ENCODE peak calls at places on chromosomes 12 and 14, in four cellular contexts. One of them, this sample, is unnamed. For H3K4me1, the result is how much of the 10 kb centered on the place peaks cover.

GRCh38 chr12:96183734-96184370 is 10.3 kb upstream of the ELK3 start:
- DNase-seq in heart left ventricle: no peak
- DNase-seq in prostate gland: no peak
- DNase-seq in fibroblast of lung: no peak
- DNase-seq in this sample: no peak

GRCh38 chr14:49193365-49194050 is 392.7 kb downstream of the RPS29 start:
- DNase-seq in heart left ventricle: no peak
- DNase-seq in prostate gland: no peak
- DNase-seq in fibroblast of lung: no peak
- DNase-seq in this sample: no peak

GRCh38 chr12:74337951-74338350 is 199.7 kb upstream of the ATXN7L3B start:
- DNase-seq in heart left ventricle: no peak
- DNase-seq in prostate gland: no peak
- DNase-seq in fibroblast of lung: peak
- DNase-seq in this sample: no peak

GRCh38 chr12:54304187-54304810 is 3.5 kb upstream of the NFE2 start:
- DNase-seq in heart left ventricle: peak
- DNase-seq in prostate gland: peak
- DNase-seq in fibroblast of lung: peak
- DNase-seq in this sample: peak

GRCh38 chr12:82838123-82838522 is 151.4 kb downstream of the TMTC2 start:
- DNase-seq in heart left ventricle: no peak
- DNase-seq in prostate gland: no peak
- DNase-seq in fibroblast of lung: no peak
- DNase-seq in this sample: no peak

GRCh38 chr12:92253301-92253700 is 107.7 kb upstream of the BTG1 start:
- DNase-seq in heart left ventricle: no peak
- DNase-seq in prostate gland: no peak
- DNase-seq in fibroblast of lung: peak
- DNase-seq in this sample: no peak

GRCh38 chr12:24909667-24910066 is 39.2 kb downstream of the BCAT1 start:
- DNase-seq in heart left ventricle: peak
- DNase-seq in prostate gland: no peak
- DNase-seq in fibroblast of lung: peak
- DNase-seq in this sample: no peak

GRCh38 chr12:111368291-111368683 is 608 bp downstream of the PHETA1 start:
- DNase-seq in heart left ventricle: peak
- DNase-seq in prostate gland: no peak
- DNase-seq in fibroblast of lung: no peak
- DNase-seq in this sample: peak

GRCh38 chr14:35944847-35945246 is 118.7 kb downstream of the BRMS1L start:
- DNase-seq in heart left ventricle: no peak
- DNase-seq in prostate gland: no peak
- DNase-seq in fibroblast of lung: no peak
- DNase-seq in this sample: no peak

GRCh38 chr14:23067847-23068791 is 10.8 kb upstream of the CDH24 start:
- DNase-seq in heart left ventricle: no peak
- DNase-seq in prostate gland: no peak
- DNase-seq in fibroblast of lung: no peak
- DNase-seq in this sample: no peak

GRCh38 chr12:44525806-44526654 is 350.1 kb downstream of the NELL2 start:
- DNase-seq in heart left ventricle: no peak
- DNase-seq in prostate gland: no peak
- DNase-seq in fibroblast of lung: no peak
- DNase-seq in this sample: no peak

GRCh38 chr12:56257071-56257470 is 1.1 kb downstream of the ANKRD52 start:
- DNase-seq in heart left ventricle: no peak
- DNase-seq in prostate gland: no peak
- DNase-seq in fibroblast of lung: no peak
- DNase-seq in this sample: no peak

GRCh38 chr14:61621444-61621843 is 73.9 kb upstream of the HIF1A start:
- DNase-seq in heart left ventricle: no peak
- DNase-seq in prostate gland: no peak
- DNase-seq in fibroblast of lung: no peak
- DNase-seq in this sample: no peak

GRCh38 chr12:49198431-49199155 is 9.7 kb upstream of the TUBA1A start:
- DNase-seq in heart left ventricle: peak
- DNase-seq in prostate gland: no peak
- DNase-seq in fibroblast of lung: peak
- DNase-seq in this sample: peak

GRCh38 chr14:67622675-67623074 is 3.0 kb downstream of the ARG2 start:
- DNase-seq in heart left ventricle: no peak
- DNase-seq in prostate gland: peak
- DNase-seq in fibroblast of lung: peak
- DNase-seq in this sample: no peak

GRCh38 chr12:49885663-49886461 is 17.8 kb downstream of the FAIM2 start:
- DNase-seq in heart left ventricle: no peak
- DNase-seq in prostate gland: no peak
- DNase-seq in fibroblast of lung: no peak
- DNase-seq in this sample: no peak

GRCh38 chr12:64006211-64006610 is 161.7 kb downstream of the SRGAP1 start:
- DNase-seq in heart left ventricle: no peak
- DNase-seq in prostate gland: no peak
- DNase-seq in fibroblast of lung: peak
- DNase-seq in this sample: no peak

GRCh38 chr12:66269757-66270383 is 32.4 kb upstream of the HELB start:
- DNase-seq in heart left ventricle: no peak
- DNase-seq in prostate gland: no peak
- DNase-seq in fibroblast of lung: peak
- DNase-seq in this sample: no peak

GRCh38 chr14:101499080-101499479 is 62.2 kb upstream of the DIO3 start:
- DNase-seq in heart left ventricle: no peak
- DNase-seq in prostate gland: no peak
- DNase-seq in fibroblast of lung: no peak
- DNase-seq in this sample: no peak

GRCh38 chr14:96663076-96663475 is 134.1 kb upstream of the VRK1 start:
- DNase-seq in heart left ventricle: no peak
- DNase-seq in prostate gland: no peak
- DNase-seq in fibroblast of lung: no peak
- DNase-seq in this sample: no peak

GRCh38 chr14:103136388-103137271 is 13.4 kb downstream of the TNFAIP2 start:
- DNase-seq in heart left ventricle: no peak
- DNase-seq in prostate gland: no peak
- DNase-seq in fibroblast of lung: peak
- DNase-seq in this sample: no peak

GRCh38 chr12:49121047-49121696 is 10.0 kb downstream of the TUBA1B start:
- DNase-seq in heart left ventricle: peak
- DNase-seq in prostate gland: peak
- DNase-seq in fibroblast of lung: peak
- DNase-seq in this sample: no peak

DNA sequence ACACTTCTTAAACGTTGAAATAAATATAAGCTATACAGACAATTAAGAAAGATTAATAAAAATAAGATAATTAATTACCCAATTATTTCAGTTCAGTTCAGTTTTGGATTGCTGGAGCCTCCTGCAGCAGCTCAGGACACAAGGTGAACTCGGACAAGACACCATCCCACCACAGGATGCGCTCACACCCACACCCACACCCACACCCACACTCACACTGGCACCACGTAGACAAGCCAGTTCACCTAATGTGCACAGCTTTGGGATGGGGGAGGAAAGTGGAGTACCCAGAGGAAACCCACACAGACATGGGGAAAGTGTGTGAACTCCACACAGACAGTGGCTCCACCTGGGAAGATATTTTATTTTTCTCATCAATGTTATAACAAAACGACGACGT is 32.1 kb downstream of the EMP1 start:
- DNase-seq in heart left ventricle: no peak
- DNase-seq in prostate gland: no peak
- DNase-seq in fibroblast of lung: no peak
- DNase-seq in this sample: no peak
- H3K4me3 ChIP-seq in heart left ventricle: no peak
- H3K4me3 ChIP-seq in prostate gland: no peak
- H3K4me3 ChIP-seq in fibroblast of lung: no peak
- H3K4me3 ChIP-seq in this sample: no peak

GRCh38 chr14:99569725-99570541 is 34.1 kb downstream of the CCDC85C start:
- DNase-seq in heart left ventricle: no peak
- DNase-seq in prostate gland: no peak
- DNase-seq in fibroblast of lung: no peak
- DNase-seq in this sample: no peak
- H3K4me1 ChIP-seq in heart left ventricle: under half
- H3K4me1 ChIP-seq in prostate gland: half or more
- H3K4me1 ChIP-seq in fibroblast of lung: under half
- H3K4me1 ChIP-seq in this sample: half or more

GRCh38 chr14:69484444-69485113 is at the start of gene PLEKHD1:
- DNase-seq in heart left ventricle: no peak
- DNase-seq in prostate gland: no peak
- DNase-seq in fibroblast of lung: no peak
- DNase-seq in this sample: no peak

GRCh38 chr14:69485261-69485660 is 733 bp downstream of the PLEKHD1 start:
- DNase-seq in heart left ventricle: no peak
- DNase-seq in prostate gland: no peak
- DNase-seq in fibroblast of lung: no peak
- DNase-seq in this sample: no peak

GRCh38 chr14:69481815-69482568 is 2.5 kb upstream of the PLEKHD1 start:
- DNase-seq in heart left ventricle: no peak
- DNase-seq in prostate gland: no peak
- DNase-seq in fibroblast of lung: no peak
- DNase-seq in this sample: no peak

GRCh38 chr14:69485701-69486100 is 1.2 kb downstream of the PLEKHD1 start:
- DNase-seq in heart left ventricle: no peak
- DNase-seq in prostate gland: no peak
- DNase-seq in fibroblast of lung: no peak
- DNase-seq in this sample: no peak

GRCh38 chr14:69483765-69484443 is 624 bp upstream of the PLEKHD1 start:
- DNase-seq in heart left ventricle: no peak
- DNase-seq in prostate gland: no peak
- DNase-seq in fibroblast of lung: peak
- DNase-seq in this sample: no peak
- H3K4me3 ChIP-seq in heart left ventricle: peak
- H3K4me3 ChIP-seq in prostate gland: peak
- H3K4me3 ChIP-seq in fibroblast of lung: peak
- H3K4me3 ChIP-seq in this sample: peak

GRCh38 chr14:59622641-59623040 is 46.0 kb upstream of the CCDC175 start:
- DNase-seq in heart left ventricle: no peak
- DNase-seq in prostate gland: no peak
- DNase-seq in fibroblast of lung: no peak
- DNase-seq in this sample: no peak
- H3K4me1 ChIP-seq in heart left ventricle: under half
- H3K4me1 ChIP-seq in prostate gland: under half
- H3K4me1 ChIP-seq in fibroblast of lung: under half
- H3K4me1 ChIP-seq in this sample: under half

This sample was measured in heart right ventricle.